ENCODE peak calls at places on chromosomes 5 and 9, in ten cellular contexts. One of them, this sample, is unnamed.

GRCh38 chr9:35813434-35814105 is 1.3 kb downstream of the HINT2 start:
- DNase-seq in upper lobe of left lung: no peak
- DNase-seq in CD8-positive, alpha-beta T cell: no peak
- DNase-seq in GM23338: peak
- DNase-seq in RWPE1: peak
- DNase-seq in left ventricle myocardium inferior: no peak
- DNase-seq in transverse colon: no peak
- DNase-seq in A549: peak
- DNase-seq in H9: peak
- DNase-seq in heart left ventricle: no peak
- DNase-seq in this sample: no peak

GRCh38 chr5:37771203-37771611 is 68.6 kb downstream of the GDNF start:
- DNase-seq in upper lobe of left lung: no peak
- DNase-seq in CD8-positive, alpha-beta T cell: no peak
- DNase-seq in GM23338: no peak
- DNase-seq in RWPE1: no peak
- DNase-seq in left ventricle myocardium inferior: no peak
- DNase-seq in transverse colon: no peak
- DNase-seq in A549: no peak
- DNase-seq in H9: no peak
- DNase-seq in heart left ventricle: no peak
- DNase-seq in this sample: peak

GRCh38 chr5:39476466-39477215 is 51.9 kb upstream of the DAB2 start:
- DNase-seq in upper lobe of left lung: no peak
- DNase-seq in CD8-positive, alpha-beta T cell: no peak
- DNase-seq in GM23338: no peak
- DNase-seq in RWPE1: no peak
- DNase-seq in left ventricle myocardium inferior: no peak
- DNase-seq in transverse colon: no peak
- DNase-seq in A549: no peak
- DNase-seq in H9: no peak
- DNase-seq in heart left ventricle: no peak
- DNase-seq in this sample: no peak

GRCh38 chr5:158979749-158980521 is 119.8 kb downstream of the EBF1 start:
- DNase-seq in upper lobe of left lung: peak
- DNase-seq in CD8-positive, alpha-beta T cell: no peak
- DNase-seq in GM23338: peak
- DNase-seq in RWPE1: peak
- DNase-seq in left ventricle myocardium inferior: peak
- DNase-seq in transverse colon: peak
- DNase-seq in A549: peak
- DNase-seq in H9: no peak
- DNase-seq in heart left ventricle: peak
- DNase-seq in this sample: peak

GRCh38 chr5:68669864-68670263 is 423.9 kb upstream of the SLC30A5 start:
- DNase-seq in upper lobe of left lung: no peak
- DNase-seq in CD8-positive, alpha-beta T cell: no peak
- DNase-seq in GM23338: no peak
- DNase-seq in RWPE1: no peak
- DNase-seq in left ventricle myocardium inferior: no peak
- DNase-seq in transverse colon: no peak
- DNase-seq in A549: no peak
- DNase-seq in H9: no peak
- DNase-seq in heart left ventricle: no peak
- DNase-seq in this sample: no peak

GRCh38 chr5:172648008-172648359 is 6.9 kb downstream of the NEURL1B start:
- DNase-seq in upper lobe of left lung: no peak
- DNase-seq in CD8-positive, alpha-beta T cell: no peak
- DNase-seq in GM23338: no peak
- DNase-seq in RWPE1: peak
- DNase-seq in left ventricle myocardium inferior: no peak
- DNase-seq in transverse colon: no peak
- DNase-seq in A549: no peak
- DNase-seq in H9: no peak
- DNase-seq in heart left ventricle: no peak
- DNase-seq in this sample: no peak

GRCh38 chr5:139820606-139821005 is 25.0 kb downstream of the PSD2 start:
- DNase-seq in upper lobe of left lung: no peak
- DNase-seq in CD8-positive, alpha-beta T cell: no peak
- DNase-seq in GM23338: no peak
- DNase-seq in RWPE1: no peak
- DNase-seq in left ventricle myocardium inferior: no peak
- DNase-seq in transverse colon: no peak
- DNase-seq in A549: no peak
- DNase-seq in H9: no peak
- DNase-seq in heart left ventricle: no peak
- DNase-seq in this sample: peak

GRCh38 chr5:153775923-153776322 is 262.8 kb downstream of the FAM114A2 start:
- DNase-seq in upper lobe of left lung: no peak
- DNase-seq in CD8-positive, alpha-beta T cell: no peak
- DNase-seq in GM23338: no peak
- DNase-seq in RWPE1: no peak
- DNase-seq in left ventricle myocardium inferior: no peak
- DNase-seq in transverse colon: no peak
- DNase-seq in A549: no peak
- DNase-seq in H9: no peak
- DNase-seq in heart left ventricle: no peak
- DNase-seq in this sample: no peak

GRCh38 chr5:32277782-32278181 is 35.0 kb downstream of the MTMR12 start:
- DNase-seq in upper lobe of left lung: no peak
- DNase-seq in CD8-positive, alpha-beta T cell: no peak
- DNase-seq in GM23338: no peak
- DNase-seq in RWPE1: no peak
- DNase-seq in left ventricle myocardium inferior: no peak
- DNase-seq in transverse colon: no peak
- DNase-seq in A549: no peak
- DNase-seq in H9: no peak
- DNase-seq in heart left ventricle: no peak
- DNase-seq in this sample: no peak

GRCh38 chr5:32275421-32275765 is 37.3 kb downstream of the MTMR12 start:
- DNase-seq in upper lobe of left lung: no peak
- DNase-seq in CD8-positive, alpha-beta T cell: no peak
- DNase-seq in GM23338: no peak
- DNase-seq in RWPE1: no peak
- DNase-seq in left ventricle myocardium inferior: no peak
- DNase-seq in transverse colon: no peak
- DNase-seq in A549: no peak
- DNase-seq in H9: no peak
- DNase-seq in heart left ventricle: no peak
- DNase-seq in this sample: no peak

GRCh38 chr5:32276173-32276853 is 36.4 kb downstream of the MTMR12 start:
- DNase-seq in upper lobe of left lung: no peak
- DNase-seq in CD8-positive, alpha-beta T cell: no peak
- DNase-seq in GM23338: peak
- DNase-seq in RWPE1: peak
- DNase-seq in left ventricle myocardium inferior: no peak
- DNase-seq in transverse colon: no peak
- DNase-seq in A549: no peak
- DNase-seq in H9: peak
- DNase-seq in heart left ventricle: no peak
- DNase-seq in this sample: no peak

GRCh38 chr5:32272746-32273145 is 40.0 kb downstream of the MTMR12 start:
- DNase-seq in upper lobe of left lung: no peak
- DNase-seq in CD8-positive, alpha-beta T cell: no peak
- DNase-seq in GM23338: no peak
- DNase-seq in RWPE1: no peak
- DNase-seq in left ventricle myocardium inferior: no peak
- DNase-seq in transverse colon: no peak
- DNase-seq in A549: no peak
- DNase-seq in H9: no peak
- DNase-seq in heart left ventricle: no peak
- DNase-seq in this sample: no peak

DNA sequence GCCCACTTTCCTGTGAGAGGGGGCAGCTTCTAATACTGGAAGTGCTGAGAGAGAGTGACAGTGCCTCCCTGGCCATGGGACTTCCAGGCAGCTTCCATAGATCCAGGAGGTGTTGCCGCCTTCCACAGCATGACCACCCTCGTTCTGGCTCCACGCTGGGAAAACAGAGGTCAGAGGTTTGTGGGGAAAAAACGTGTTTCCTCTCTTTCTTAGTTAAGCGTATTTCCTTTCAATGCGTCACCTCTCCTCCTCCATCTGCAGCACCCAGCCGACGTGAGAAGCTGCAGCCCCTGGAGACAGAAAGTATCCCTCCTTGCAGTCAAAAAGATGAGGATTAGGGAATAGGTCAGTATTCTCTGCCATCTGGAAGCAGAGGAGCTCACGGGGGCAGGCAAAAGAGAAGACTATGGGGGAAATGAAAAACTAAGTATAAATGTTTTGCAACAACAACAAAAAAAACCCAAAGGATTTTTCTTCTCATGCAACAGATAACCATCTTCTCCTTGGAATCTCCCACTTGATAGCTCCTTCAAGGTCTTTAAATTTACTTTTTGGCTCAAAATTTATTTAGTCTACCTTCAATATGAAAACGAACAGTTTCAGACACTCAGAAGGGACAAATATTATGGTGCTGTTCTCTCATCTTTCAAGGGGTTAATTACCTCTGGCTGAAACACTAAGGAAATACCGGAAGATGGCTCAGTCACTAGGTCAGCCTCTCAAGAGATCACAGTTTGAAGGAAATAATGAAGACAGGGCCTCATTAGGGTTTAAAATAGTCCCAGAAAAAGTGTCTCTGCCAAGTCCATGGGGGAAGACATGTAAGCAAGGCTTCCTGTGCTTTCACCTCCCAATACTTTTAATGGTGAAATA is 38.0 kb downstream of the MTMR12 start:
- DNase-seq in upper lobe of left lung: no peak
- DNase-seq in CD8-positive, alpha-beta T cell: no peak
- DNase-seq in GM23338: no peak
- DNase-seq in RWPE1: no peak
- DNase-seq in left ventricle myocardium inferior: no peak
- DNase-seq in transverse colon: no peak
- DNase-seq in A549: no peak
- DNase-seq in H9: no peak
- DNase-seq in heart left ventricle: no peak
- DNase-seq in this sample: no peak
- H3K27ac ChIP-seq in upper lobe of left lung: no peak
- H3K27ac ChIP-seq in CD8-positive, alpha-beta T cell: no peak
- H3K27ac ChIP-seq in GM23338: peak
- H3K27ac ChIP-seq in RWPE1: no peak
- H3K27ac ChIP-seq in left ventricle myocardium inferior: peak
- H3K27ac ChIP-seq in transverse colon: peak
- H3K27ac ChIP-seq in A549: no peak
- H3K27ac ChIP-seq in H9: no peak
- H3K27ac ChIP-seq in heart left ventricle: peak
- H3K27ac ChIP-seq in this sample: no peak

DNA sequence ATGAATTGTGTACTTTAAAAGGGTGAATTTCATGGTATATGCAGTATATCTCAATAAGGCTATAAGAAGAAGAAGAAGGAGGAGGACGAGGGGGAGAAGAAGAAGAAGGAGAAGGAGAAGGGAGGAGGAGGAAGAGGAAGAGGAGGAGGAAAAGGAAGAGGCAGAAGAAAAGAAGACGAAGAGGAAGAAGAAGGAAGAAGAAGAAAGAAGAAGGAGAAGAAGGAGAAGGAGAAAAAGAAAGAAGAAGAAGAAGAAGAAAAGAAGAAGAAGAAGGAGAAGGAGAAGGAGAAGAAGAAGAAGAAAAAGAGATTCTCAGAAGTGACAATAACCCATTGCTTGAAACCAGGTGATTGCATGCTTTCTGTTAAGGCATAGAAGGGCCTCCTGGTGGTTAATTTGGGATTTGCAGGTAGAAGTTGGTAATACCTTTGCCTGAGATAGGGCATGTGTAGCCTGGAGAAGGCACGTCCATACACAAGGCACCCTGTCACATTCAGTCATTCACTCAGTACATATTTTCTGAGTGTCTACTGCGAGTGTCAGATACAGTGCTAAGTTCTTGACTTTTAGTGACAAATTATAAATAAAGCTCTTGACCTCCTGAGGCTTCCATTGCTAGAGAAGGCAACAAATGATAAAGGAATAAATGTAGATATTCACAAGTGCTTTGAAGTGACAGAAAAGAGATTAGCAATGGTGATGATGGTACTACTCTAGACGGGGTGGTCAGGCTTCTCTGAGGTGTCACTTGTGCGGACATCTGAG is 231.3 kb downstream of the NPR3 start:
- DNase-seq in upper lobe of left lung: no peak
- DNase-seq in CD8-positive, alpha-beta T cell: no peak
- DNase-seq in GM23338: peak
- DNase-seq in RWPE1: no peak
- DNase-seq in left ventricle myocardium inferior: no peak
- DNase-seq in transverse colon: peak
- DNase-seq in A549: peak
- DNase-seq in H9: peak
- DNase-seq in heart left ventricle: no peak
- DNase-seq in this sample: no peak
- TF ChIP-seq CTCF in upper lobe of left lung: peak
- TF ChIP-seq CTCF in CD8-positive, alpha-beta T cell: peak
- TF ChIP-seq CTCF in GM23338: peak
- TF ChIP-seq CTCF in RWPE1: no peak
- TF ChIP-seq CTCF in left ventricle myocardium inferior: no peak
- TF ChIP-seq CTCF in transverse colon: no peak
- TF ChIP-seq CTCF in A549: peak
- TF ChIP-seq CTCF in H9: peak
- TF ChIP-seq CTCF in heart left ventricle: peak
- TF ChIP-seq CTCF in this sample: no peak

GRCh38 chr9:86947146-86948081 is at the start of gene GAS1:
- DNase-seq in upper lobe of left lung: peak
- DNase-seq in CD8-positive, alpha-beta T cell: peak
- DNase-seq in GM23338: peak
- DNase-seq in RWPE1: peak
- DNase-seq in left ventricle myocardium inferior: peak
- DNase-seq in transverse colon: peak
- DNase-seq in A549: peak
- DNase-seq in H9: peak
- DNase-seq in heart left ventricle: peak
- DNase-seq in this sample: peak

GRCh38 chr9:86946712-86947145 is 577 bp downstream of the GAS1 start:
- DNase-seq in upper lobe of left lung: no peak
- DNase-seq in CD8-positive, alpha-beta T cell: peak
- DNase-seq in GM23338: no peak
- DNase-seq in RWPE1: no peak
- DNase-seq in left ventricle myocardium inferior: peak
- DNase-seq in transverse colon: peak
- DNase-seq in A549: peak
- DNase-seq in H9: peak
- DNase-seq in heart left ventricle: peak
- DNase-seq in this sample: peak

GRCh38 chr9:86945868-86946711 is 1.2 kb downstream of the GAS1 start:
- DNase-seq in upper lobe of left lung: peak
- DNase-seq in CD8-positive, alpha-beta T cell: peak
- DNase-seq in GM23338: peak
- DNase-seq in RWPE1: peak
- DNase-seq in left ventricle myocardium inferior: peak
- DNase-seq in transverse colon: peak
- DNase-seq in A549: peak
- DNase-seq in H9: peak
- DNase-seq in heart left ventricle: peak
- DNase-seq in this sample: peak

GRCh38 chr9:86944974-86945867 is 2.1 kb downstream of the GAS1 start:
- DNase-seq in upper lobe of left lung: no peak
- DNase-seq in CD8-positive, alpha-beta T cell: no peak
- DNase-seq in GM23338: peak
- DNase-seq in RWPE1: no peak
- DNase-seq in left ventricle myocardium inferior: no peak
- DNase-seq in transverse colon: no peak
- DNase-seq in A549: no peak
- DNase-seq in H9: peak
- DNase-seq in heart left ventricle: peak
- DNase-seq in this sample: peak

GRCh38 chr9:86948153-86948929 is 1.0 kb upstream of the GAS1 start:
- DNase-seq in upper lobe of left lung: peak
- DNase-seq in CD8-positive, alpha-beta T cell: peak
- DNase-seq in GM23338: peak
- DNase-seq in RWPE1: peak
- DNase-seq in left ventricle myocardium inferior: peak
- DNase-seq in transverse colon: peak
- DNase-seq in A549: peak
- DNase-seq in H9: peak
- DNase-seq in heart left ventricle: peak
- DNase-seq in this sample: peak
- H3K27ac ChIP-seq in upper lobe of left lung: peak
- H3K27ac ChIP-seq in CD8-positive, alpha-beta T cell: no peak
- H3K27ac ChIP-seq in GM23338: no peak
- H3K27ac ChIP-seq in RWPE1: peak
- H3K27ac ChIP-seq in left ventricle myocardium inferior: peak
- H3K27ac ChIP-seq in transverse colon: peak
- H3K27ac ChIP-seq in A549: no peak
- H3K27ac ChIP-seq in H9: no peak
- H3K27ac ChIP-seq in heart left ventricle: peak
- H3K27ac ChIP-seq in this sample: peak

GRCh38 chr5:94309166-94309565 is 309.2 kb downstream of the KIAA0825 start:
- DNase-seq in upper lobe of left lung: no peak
- DNase-seq in CD8-positive, alpha-beta T cell: no peak
- DNase-seq in GM23338: no peak
- DNase-seq in RWPE1: no peak
- DNase-seq in left ventricle myocardium inferior: no peak
- DNase-seq in transverse colon: no peak
- DNase-seq in A549: no peak
- DNase-seq in H9: no peak
- DNase-seq in heart left ventricle: no peak
- DNase-seq in this sample: no peak

GRCh38 chr5:94313188-94313587 is 305.2 kb downstream of the KIAA0825 start:
- DNase-seq in upper lobe of left lung: no peak
- DNase-seq in CD8-positive, alpha-beta T cell: no peak
- DNase-seq in GM23338: no peak
- DNase-seq in RWPE1: no peak
- DNase-seq in left ventricle myocardium inferior: no peak
- DNase-seq in transverse colon: no peak
- DNase-seq in A549: no peak
- DNase-seq in H9: no peak
- DNase-seq in heart left ventricle: no peak
- DNase-seq in this sample: no peak

GRCh38 chr5:94308442-94308841 is 310.0 kb downstream of the KIAA0825 start:
- DNase-seq in upper lobe of left lung: no peak
- DNase-seq in CD8-positive, alpha-beta T cell: no peak
- DNase-seq in GM23338: no peak
- DNase-seq in RWPE1: no peak
- DNase-seq in left ventricle myocardium inferior: no peak
- DNase-seq in transverse colon: no peak
- DNase-seq in A549: no peak
- DNase-seq in H9: no peak
- DNase-seq in heart left ventricle: no peak
- DNase-seq in this sample: no peak

GRCh38 chr5:94314507-94315170 is 303.8 kb downstream of the KIAA0825 start:
- DNase-seq in upper lobe of left lung: no peak
- DNase-seq in CD8-positive, alpha-beta T cell: no peak
- DNase-seq in GM23338: peak
- DNase-seq in RWPE1: no peak
- DNase-seq in left ventricle myocardium inferior: no peak
- DNase-seq in transverse colon: no peak
- DNase-seq in A549: no peak
- DNase-seq in H9: no peak
- DNase-seq in heart left ventricle: no peak
- DNase-seq in this sample: no peak

DNA sequence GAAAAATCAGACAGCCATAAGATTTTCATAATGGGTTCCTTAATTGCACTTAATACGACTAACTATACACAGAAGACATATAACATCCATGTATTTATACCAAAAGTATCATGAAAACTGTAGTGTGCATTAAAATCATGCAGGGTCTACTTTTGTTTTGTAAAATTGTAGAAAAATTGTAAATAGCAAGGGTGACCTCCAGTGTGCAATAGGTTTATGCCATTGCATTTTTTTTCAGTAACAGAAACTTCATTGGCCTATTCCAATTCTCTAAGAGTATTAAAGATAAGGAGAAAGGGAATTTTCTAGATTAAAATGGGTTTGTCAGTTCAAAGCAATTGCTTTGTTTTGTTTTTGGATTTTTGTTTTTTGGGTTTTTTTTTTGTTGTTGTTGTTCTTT is 307.5 kb downstream of the KIAA0825 start:
- DNase-seq in upper lobe of left lung: no peak
- DNase-seq in CD8-positive, alpha-beta T cell: no peak
- DNase-seq in GM23338: no peak
- DNase-seq in RWPE1: no peak
- DNase-seq in left ventricle myocardium inferior: no peak
- DNase-seq in transverse colon: no peak
- DNase-seq in A549: no peak
- DNase-seq in H9: no peak
- DNase-seq in heart left ventricle: no peak
- DNase-seq in this sample: no peak
- TF ChIP-seq CTCF in upper lobe of left lung: no peak
- TF ChIP-seq CTCF in CD8-positive, alpha-beta T cell: no peak
- TF ChIP-seq CTCF in GM23338: no peak
- TF ChIP-seq CTCF in RWPE1: peak
- TF ChIP-seq CTCF in left ventricle myocardium inferior: no peak
- TF ChIP-seq CTCF in transverse colon: no peak
- TF ChIP-seq CTCF in A549: no peak
- TF ChIP-seq CTCF in H9: no peak
- TF ChIP-seq CTCF in heart left ventricle: no peak
- TF ChIP-seq CTCF in this sample: no peak

This sample was measured in sigmoid colon.